ENCODE peak calls at places on chromosomes 4 and X, in nine cellular contexts. O, D, L, A, U, K, I, M and V are unnamed samples.

GRCh38 chr4:25123236-25123635 is 37.0 kb downstream of the SEPSECS start:
- DNase-seq in O (no peak), D (no peak), L (no peak), A (no peak), U (no peak), K (no peak), I (no peak), M (no peak), V (no peak)

GRCh38 chrX:110665636-110666035 is 130.0 kb downstream of the CHRDL1 start:
- DNase-seq in O (no peak), D (peak), L (no peak), A (peak), U (peak), K (peak), I (no peak), M (no peak), V (peak)

GRCh38 chrX:39953027-39953426 is 144.7 kb downstream of the BCOR start:
- DNase-seq in O (no peak), D (no peak), L (no peak), A (no peak), U (no peak), K (no peak), I (no peak), M (no peak), V (no peak)

GRCh38 chr4:117001077-117001476 is 84.3 kb downstream of the TRAM1L1 start:
- DNase-seq in O (no peak), D (no peak), L (no peak), A (no peak), U (no peak), K (no peak), I (no peak), M (no peak), V (no peak)

GRCh38 chr4:89799071-89799470 is 37.9 kb downstream of the SNCA start:
- DNase-seq in O (no peak), D (no peak), L (no peak), A (no peak), U (no peak), K (no peak), I (no peak), M (no peak), V (no peak)

GRCh38 chr4:159900562-159900961 is 797.7 kb downstream of the RAPGEF2 start:
- DNase-seq in O (no peak), D (no peak), L (no peak), A (no peak), U (no peak), K (no peak), I (no peak), M (no peak), V (no peak)

GRCh38 chrX:132031867-132032266 is 8.8 kb downstream of the STK26 start:
- DNase-seq in O (no peak), D (no peak), L (no peak), A (no peak), U (no peak), K (no peak), I (no peak), M (no peak), V (no peak)

GRCh38 chr4:101136373-101137370 is 210.7 kb downstream of the PPP3CA start:
- DNase-seq in O (no peak), D (no peak), L (no peak), A (no peak), U (peak), K (no peak), I (no peak), M (no peak), V (no peak)

GRCh38 chrX:86981326-86981890 is 536.2 kb upstream of the KLHL4 start:
- DNase-seq in O (no peak), D (no peak), L (no peak), A (no peak), U (no peak), K (no peak), I (no peak), M (no peak), V (no peak)

DNA sequence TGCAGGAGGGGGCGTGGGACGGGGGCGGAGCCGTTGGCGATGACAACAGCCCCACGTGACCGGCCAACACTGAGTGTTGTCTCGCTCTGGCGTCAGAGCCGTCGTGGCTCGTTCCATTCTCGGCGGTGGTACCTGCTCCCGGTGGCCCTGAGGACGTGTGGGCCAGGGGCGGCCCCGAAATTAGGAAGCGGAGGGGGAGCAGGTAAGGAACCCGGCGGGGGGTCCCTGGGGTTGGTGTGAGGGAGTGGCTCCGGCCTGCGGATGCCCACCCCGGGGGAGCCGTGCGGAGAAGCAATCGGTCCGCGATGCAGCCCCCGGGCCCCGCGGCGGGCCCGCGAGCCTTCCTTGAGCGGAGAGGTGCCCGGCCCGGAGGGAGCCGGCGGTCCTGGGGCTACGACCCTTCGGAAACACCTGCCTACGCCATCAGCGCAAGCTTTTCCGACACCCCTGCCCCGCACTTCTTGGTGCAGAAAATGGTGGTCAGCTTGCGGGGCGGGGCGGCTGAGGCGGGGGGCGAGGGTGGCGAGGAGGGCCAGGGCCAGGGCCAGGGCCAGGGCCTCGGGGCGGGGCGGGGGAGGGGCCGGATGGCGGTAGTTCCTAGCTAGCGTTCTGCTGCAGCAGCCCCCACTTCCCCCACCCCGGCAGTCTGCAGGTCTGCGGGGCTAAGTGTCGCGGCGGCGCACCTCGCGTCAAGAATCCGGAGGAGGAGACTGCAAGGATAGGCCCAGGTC is at the start of gene BEX4:
- DNase-seq in O (peak), D (peak), L (peak), A (peak), U (peak), K (peak), I (peak), M (peak), V (peak)
- TF ChIP-seq POLR2A in O (no peak), D (no peak), L (peak), A (peak), U (no peak), K (peak), I (peak), M (no peak), V (peak)

GRCh38 chrX:65534450-65535292 is at the start of gene LAS1L:
- DNase-seq in O (peak), D (peak), L (peak), A (peak), U (peak), K (peak), I (peak), M (peak), V (peak)
- TF ChIP-seq POLR2A in O (no peak), D (peak), L (no peak), A (peak), U (peak), K (no peak), I (peak), M (no peak), V (no peak)

GRCh38 chrX:101407748-101408529 is at the start of the genes GLA and HNRNPH2:
- DNase-seq in O (peak), D (peak), L (peak), A (peak), U (peak), K (peak), I (peak), M (peak), V (peak)
- TF ChIP-seq POLR2A in O (no peak), D (peak), L (no peak), A (peak), U (peak), K (peak), I (peak), M (no peak), V (peak)

GRCh38 chr4:55948726-55949479 is at the start of gene CEP135:
- DNase-seq in O (peak), D (peak), L (peak), A (peak), U (peak), K (peak), I (peak), M (peak), V (peak)
- TF ChIP-seq POLR2A in O (peak), D (peak), L (no peak), A (peak), U (peak), K (no peak), I (peak), M (no peak), V (no peak)

GRCh38 chrX:150692296-150692695 is 900 bp upstream of the MTMR1 start:
- DNase-seq in O (no peak), D (no peak), L (no peak), A (no peak), U (no peak), K (no peak), I (no peak), M (no peak), V (no peak)

GRCh38 chrX:150694738-150695410 is 1.7 kb downstream of the MTMR1 start:
- DNase-seq in O (no peak), D (peak), L (peak), A (no peak), U (no peak), K (no peak), I (no peak), M (no peak), V (no peak)

GRCh38 chrX:150693782-150694574 is 782 bp downstream of the MTMR1 start:
- DNase-seq in O (peak), D (peak), L (peak), A (peak), U (peak), K (peak), I (peak), M (peak), V (peak)

GRCh38 chrX:150690126-150690525 is 3.1 kb upstream of the MTMR1 start:
- DNase-seq in O (no peak), D (peak), L (no peak), A (no peak), U (peak), K (no peak), I (no peak), M (no peak), V (no peak)

DNA sequence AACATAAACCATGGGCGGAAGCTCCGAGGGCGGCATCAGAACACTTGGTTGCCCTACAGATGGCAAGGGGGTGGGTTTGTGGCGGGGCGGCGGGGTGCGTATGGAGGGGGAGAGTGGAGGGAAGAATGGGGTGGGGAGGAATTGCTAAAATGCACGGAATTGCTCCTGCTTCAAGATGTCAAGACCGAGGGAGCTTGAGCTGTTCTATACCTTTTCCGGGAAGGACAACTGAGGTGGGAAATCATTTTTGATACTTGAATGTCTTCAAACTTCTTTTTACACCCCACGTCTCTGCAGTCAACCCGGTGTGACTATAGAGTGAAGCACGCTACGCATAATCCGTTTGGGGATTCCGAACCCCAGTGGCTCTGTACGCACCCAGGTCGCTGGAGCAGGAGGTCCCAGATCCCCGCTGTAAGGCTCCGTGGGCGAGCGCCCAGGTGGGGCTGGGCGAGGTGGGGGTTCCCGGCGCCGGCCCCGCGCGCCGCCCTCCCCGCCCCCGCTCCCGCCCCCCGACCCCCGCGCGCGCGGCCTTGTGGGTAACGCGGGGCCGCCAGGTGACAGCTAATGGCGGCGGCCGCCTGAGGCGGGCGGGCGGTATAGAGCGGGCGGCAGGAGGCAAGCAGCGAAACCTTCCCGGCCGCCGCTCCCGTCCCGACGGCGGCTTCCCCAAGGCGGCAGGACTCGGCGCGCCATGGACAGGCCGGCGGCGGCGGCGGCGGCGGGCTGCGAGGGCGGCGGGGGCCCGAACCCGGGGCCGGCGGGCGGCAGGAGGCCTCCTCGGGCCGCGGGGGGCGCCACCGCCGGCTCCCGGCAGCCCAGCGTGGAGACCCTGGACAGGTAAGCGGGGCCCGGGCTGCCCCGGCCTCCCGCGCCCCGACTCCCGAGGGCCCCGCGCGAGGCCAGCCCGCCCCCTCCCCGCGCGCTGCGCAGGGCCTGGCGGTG is at the start of gene MTMR1:
- DNase-seq in O (peak), D (peak), L (peak), A (peak), U (no peak), K (peak), I (no peak), M (no peak), V (peak)
- TF ChIP-seq POLR2A in O (no peak), D (no peak), L (no peak), A (no peak), U (peak), K (no peak), I (peak), M (no peak), V (no peak)